ENCODE peak calls at places on chromosome 10, in nine cellular contexts. One of them, this sample, is unnamed.
A peak's percentile ranks its signal among the peaks of the same experiment; 100 is the strongest.

GRCh38 chr10:77219046-77219445 is 418.6 kb downstream of the KCNMA1 start:
- DNase-seq in right lobe of liver: no peak
- DNase-seq in AG09319: no peak
- DNase-seq in adipocyte: no peak
- DNase-seq in AG08395: no peak
- DNase-seq in neural progenitor cell: no peak
- DNase-seq in amygdala: no peak
- DNase-seq in stimulated activated CD4-positive, alpha-beta T cell treated with anti-CD3 and anti-CD28 coated beads, Interleukin-15, amount 100 ng/mL, for 24 hours: no peak
- DNase-seq in NCI-H2081: no peak
- DNase-seq in this sample: no peak

GRCh38 chr10:112215342-112215774 is 31.8 kb upstream of the GPAM start:
- DNase-seq in stimulated activated CD4-positive, alpha-beta T cell treated with anti-CD3 and anti-CD28 coated beads, Interleukin-15, amount 100 ng/mL, for 24 hours: no peak
- DNase-seq in amygdala: no peak
- DNase-seq in NCI-H2081: no peak
- DNase-seq in AG09319: no peak
- DNase-seq in adipocyte: no peak
- DNase-seq in neural progenitor cell: no peak
- DNase-seq in right lobe of liver: peak; percentile 94
- DNase-seq in AG08395: no peak
- DNase-seq in this sample: peak; percentile 5

GRCh38 chr10:110501142-110501937 is 3.6 kb downstream of the DUSP5 start:
- DNase-seq in right lobe of liver: peak; percentile 63
- DNase-seq in stimulated activated CD4-positive, alpha-beta T cell treated with anti-CD3 and anti-CD28 coated beads, Interleukin-15, amount 100 ng/mL, for 24 hours: peak; percentile 80
- DNase-seq in AG09319: peak; percentile 71
- DNase-seq in neural progenitor cell: peak; percentile 56
- DNase-seq in AG08395: peak; percentile 88
- DNase-seq in adipocyte: peak; percentile 94
- DNase-seq in amygdala: peak; percentile 55
- DNase-seq in NCI-H2081: no peak
- DNase-seq in this sample: peak; percentile 79

GRCh38 chr10:28285816-28286215 is 17.0 kb downstream of the MPP7 start:
- DNase-seq in stimulated activated CD4-positive, alpha-beta T cell treated with anti-CD3 and anti-CD28 coated beads, Interleukin-15, amount 100 ng/mL, for 24 hours: no peak
- DNase-seq in neural progenitor cell: no peak
- DNase-seq in NCI-H2081: no peak
- DNase-seq in AG09319: no peak
- DNase-seq in right lobe of liver: no peak
- DNase-seq in AG08395: no peak
- DNase-seq in amygdala: no peak
- DNase-seq in adipocyte: no peak
- DNase-seq in this sample: no peak

GRCh38 chr10:114068054-114068707 is 24.5 kb downstream of the ADRB1 start:
- DNase-seq in NCI-H2081: no peak
- DNase-seq in AG09319: no peak
- DNase-seq in adipocyte: peak; percentile 57
- DNase-seq in stimulated activated CD4-positive, alpha-beta T cell treated with anti-CD3 and anti-CD28 coated beads, Interleukin-15, amount 100 ng/mL, for 24 hours: no peak
- DNase-seq in neural progenitor cell: no peak
- DNase-seq in AG08395: peak; percentile 35
- DNase-seq in amygdala: no peak
- DNase-seq in right lobe of liver: no peak
- DNase-seq in this sample: no peak

GRCh38 chr10:69831231-69831855 is 29.6 kb downstream of the COL13A1 start:
- DNase-seq in AG08395: peak; percentile 54
- DNase-seq in amygdala: no peak
- DNase-seq in adipocyte: peak; percentile 27
- DNase-seq in NCI-H2081: no peak
- DNase-seq in stimulated activated CD4-positive, alpha-beta T cell treated with anti-CD3 and anti-CD28 coated beads, Interleukin-15, amount 100 ng/mL, for 24 hours: no peak
- DNase-seq in right lobe of liver: no peak
- DNase-seq in AG09319: no peak
- DNase-seq in neural progenitor cell: no peak
- DNase-seq in this sample: no peak

GRCh38 chr10:92387289-92387940 is 96.4 kb downstream of the MARCHF5 start:
- DNase-seq in AG08395: peak; percentile 43
- DNase-seq in adipocyte: peak; percentile 59
- DNase-seq in stimulated activated CD4-positive, alpha-beta T cell treated with anti-CD3 and anti-CD28 coated beads, Interleukin-15, amount 100 ng/mL, for 24 hours: peak; percentile 29
- DNase-seq in neural progenitor cell: peak; percentile 98
- DNase-seq in amygdala: no peak
- DNase-seq in AG09319: no peak
- DNase-seq in NCI-H2081: no peak
- DNase-seq in right lobe of liver: no peak
- DNase-seq in this sample: peak; percentile 74

GRCh38 chr10:96491303-96491702 is 22.4 kb downstream of the TLL2 start:
- DNase-seq in stimulated activated CD4-positive, alpha-beta T cell treated with anti-CD3 and anti-CD28 coated beads, Interleukin-15, amount 100 ng/mL, for 24 hours: no peak
- DNase-seq in AG08395: no peak
- DNase-seq in right lobe of liver: no peak
- DNase-seq in neural progenitor cell: no peak
- DNase-seq in adipocyte: no peak
- DNase-seq in NCI-H2081: no peak
- DNase-seq in AG09319: no peak
- DNase-seq in amygdala: no peak
- DNase-seq in this sample: no peak

GRCh38 chr10:133351408-133352318 is 4.5 kb downstream of the PRAP1 start:
- DNase-seq in AG08395: no peak
- DNase-seq in neural progenitor cell: no peak
- DNase-seq in right lobe of liver: peak; percentile 51
- DNase-seq in NCI-H2081: no peak
- DNase-seq in amygdala: no peak
- DNase-seq in adipocyte: no peak
- DNase-seq in AG09319: no peak
- DNase-seq in stimulated activated CD4-positive, alpha-beta T cell treated with anti-CD3 and anti-CD28 coated beads, Interleukin-15, amount 100 ng/mL, for 24 hours: no peak
- DNase-seq in this sample: peak; percentile 17

GRCh38 chr10:73801253-73801590 is 10.2 kb downstream of the NDST2 start:
- DNase-seq in adipocyte: no peak
- DNase-seq in neural progenitor cell: no peak
- DNase-seq in amygdala: no peak
- DNase-seq in AG08395: no peak
- DNase-seq in AG09319: no peak
- DNase-seq in right lobe of liver: no peak
- DNase-seq in stimulated activated CD4-positive, alpha-beta T cell treated with anti-CD3 and anti-CD28 coated beads, Interleukin-15, amount 100 ng/mL, for 24 hours: no peak
- DNase-seq in NCI-H2081: no peak
- DNase-seq in this sample: no peak

GRCh38 chr10:3054816-3055202 is 12.5 kb upstream of the PFKP start:
- DNase-seq in NCI-H2081: no peak
- DNase-seq in AG09319: no peak
- DNase-seq in neural progenitor cell: no peak
- DNase-seq in amygdala: no peak
- DNase-seq in AG08395: no peak
- DNase-seq in right lobe of liver: no peak
- DNase-seq in stimulated activated CD4-positive, alpha-beta T cell treated with anti-CD3 and anti-CD28 coated beads, Interleukin-15, amount 100 ng/mL, for 24 hours: no peak
- DNase-seq in adipocyte: no peak
- DNase-seq in this sample: no peak

GRCh38 chr10:86373828-86374227 is 7.2 kb upstream of the GRID1 start:
- DNase-seq in right lobe of liver: peak; percentile 23
- DNase-seq in neural progenitor cell: no peak
- DNase-seq in AG09319: no peak
- DNase-seq in AG08395: no peak
- DNase-seq in stimulated activated CD4-positive, alpha-beta T cell treated with anti-CD3 and anti-CD28 coated beads, Interleukin-15, amount 100 ng/mL, for 24 hours: no peak
- DNase-seq in NCI-H2081: no peak
- DNase-seq in amygdala: no peak
- DNase-seq in adipocyte: no peak
- DNase-seq in this sample: no peak

GRCh38 chr10:72461085-72461484 is 106.4 kb upstream of the DNAJB12 start:
- DNase-seq in AG08395: no peak
- DNase-seq in right lobe of liver: no peak
- DNase-seq in NCI-H2081: no peak
- DNase-seq in stimulated activated CD4-positive, alpha-beta T cell treated with anti-CD3 and anti-CD28 coated beads, Interleukin-15, amount 100 ng/mL, for 24 hours: no peak
- DNase-seq in neural progenitor cell: no peak
- DNase-seq in AG09319: no peak
- DNase-seq in amygdala: no peak
- DNase-seq in adipocyte: no peak
- DNase-seq in this sample: peak; percentile 12

GRCh38 chr10:114507449-114507848 is 103.1 kb upstream of the AFAP1L2 start:
- DNase-seq in amygdala: no peak
- DNase-seq in adipocyte: no peak
- DNase-seq in NCI-H2081: peak; percentile 35
- DNase-seq in neural progenitor cell: no peak
- DNase-seq in right lobe of liver: peak; percentile 79
- DNase-seq in AG08395: no peak
- DNase-seq in AG09319: no peak
- DNase-seq in stimulated activated CD4-positive, alpha-beta T cell treated with anti-CD3 and anti-CD28 coated beads, Interleukin-15, amount 100 ng/mL, for 24 hours: no peak
- DNase-seq in this sample: no peak